ENCODE peak calls at places on chromosomes 1 and 21, in six cellular contexts. P, B, S, G, N and Q are unnamed samples.

GRCh38 chr1:206833741-206834140 is 31.7 kb upstream of the IL20 start:
- DNase-seq in P (no peak), B (peak; percentile 55), S (no peak), G (no peak), N (no peak), Q (no peak)

GRCh38 chr1:183548136-183548535 is 42.1 kb downstream of the NCF2 start:
- DNase-seq in P (no peak), B (no peak), S (no peak), G (no peak), N (no peak), Q (no peak)

GRCh38 chr1:84996846-84997666 is at the start of gene MCOLN2:
- DNase-seq in P (no peak), B (peak; percentile 8), S (peak; percentile 45), G (no peak), N (no peak), Q (peak; percentile 47)

GRCh38 chr1:214551436-214552173 is at the start of gene PTPN14:
- DNase-seq in P (peak; percentile 89), B (no peak), S (peak; percentile 92), G (peak; percentile 93), N (peak; percentile 93), Q (peak; percentile 48)

GRCh38 chr1:147534386-147534785 is 6.9 kb upstream of the BCL9 start:
- DNase-seq in P (no peak), B (no peak), S (peak; percentile 53), G (no peak), N (no peak), Q (peak; percentile 63)

GRCh38 chr1:178632619-178633018 is 92.4 kb upstream of the RALGPS2 start:
- DNase-seq in P (no peak), B (no peak), S (no peak), G (no peak), N (no peak), Q (no peak)

GRCh38 chr1:95233321-95233736 is 681 bp upstream of the RWDD3 start:
- DNase-seq in P (peak; percentile 46), B (no peak), S (peak; percentile 59), G (peak; percentile 24), N (peak; percentile 69), Q (no peak)

GRCh38 chr1:160834945-160835565 is 27.6 kb downstream of the CD244 start:
- DNase-seq in P (peak; percentile 17), B (peak; percentile 59), S (peak; percentile 23), G (peak; percentile 36), N (no peak), Q (peak; percentile 30)

GRCh38 chr1:223706077-223706988 is 6.0 kb upstream of the CAPN2 start:
- DNase-seq in P (no peak), B (no peak), S (peak; percentile 56), G (peak; percentile 22), N (no peak), Q (peak; percentile 55)

GRCh38 chr1:217574265-217574949 is 56.5 kb downstream of the GPATCH2 start:
- DNase-seq in P (no peak), B (no peak), S (no peak), G (no peak), N (no peak), Q (no peak)

GRCh38 chr1:21811875-21812305 is at the start of gene LDLRAD2:
- DNase-seq in P (no peak), B (no peak), S (no peak), G (no peak), N (no peak), Q (no peak)

DNA sequence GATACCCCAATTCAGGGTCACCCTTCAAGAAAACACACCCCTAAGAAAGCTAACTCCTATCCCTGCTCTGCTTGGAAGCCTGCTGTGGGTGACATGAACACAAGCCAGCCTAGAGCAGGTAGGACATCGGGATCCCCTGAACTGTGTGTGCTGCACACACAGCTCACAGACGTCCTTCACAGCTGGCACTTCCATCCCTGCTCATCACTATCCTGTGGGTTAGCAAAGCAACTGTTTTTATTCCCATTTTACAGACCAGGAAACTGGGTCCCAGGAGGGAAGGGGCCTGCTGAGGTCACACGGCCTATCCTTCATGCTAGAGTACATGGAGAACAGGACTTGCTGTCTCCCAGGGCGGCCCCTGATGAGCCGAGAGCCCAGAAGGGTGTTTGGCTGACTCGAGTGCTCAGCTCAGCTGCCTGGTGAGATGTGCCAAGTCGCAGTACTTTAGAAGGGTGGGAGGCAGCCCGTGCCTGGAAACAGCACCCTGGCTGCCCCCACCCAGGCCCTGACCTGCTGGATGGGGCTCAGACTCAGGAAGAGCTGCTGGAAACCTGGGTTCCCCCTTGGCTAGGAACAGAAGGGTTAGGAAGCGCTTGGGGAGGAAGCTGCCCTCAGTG is 28.3 kb upstream of the BTG2 start:
- DNase-seq in P (no peak), B (no peak), S (no peak), G (no peak), N (peak; percentile 70), Q (no peak)
- TF ChIP-seq CTCF in P (no peak), B (no peak), S (no peak), G (no peak), N (no peak), Q (no peak)

DNA sequence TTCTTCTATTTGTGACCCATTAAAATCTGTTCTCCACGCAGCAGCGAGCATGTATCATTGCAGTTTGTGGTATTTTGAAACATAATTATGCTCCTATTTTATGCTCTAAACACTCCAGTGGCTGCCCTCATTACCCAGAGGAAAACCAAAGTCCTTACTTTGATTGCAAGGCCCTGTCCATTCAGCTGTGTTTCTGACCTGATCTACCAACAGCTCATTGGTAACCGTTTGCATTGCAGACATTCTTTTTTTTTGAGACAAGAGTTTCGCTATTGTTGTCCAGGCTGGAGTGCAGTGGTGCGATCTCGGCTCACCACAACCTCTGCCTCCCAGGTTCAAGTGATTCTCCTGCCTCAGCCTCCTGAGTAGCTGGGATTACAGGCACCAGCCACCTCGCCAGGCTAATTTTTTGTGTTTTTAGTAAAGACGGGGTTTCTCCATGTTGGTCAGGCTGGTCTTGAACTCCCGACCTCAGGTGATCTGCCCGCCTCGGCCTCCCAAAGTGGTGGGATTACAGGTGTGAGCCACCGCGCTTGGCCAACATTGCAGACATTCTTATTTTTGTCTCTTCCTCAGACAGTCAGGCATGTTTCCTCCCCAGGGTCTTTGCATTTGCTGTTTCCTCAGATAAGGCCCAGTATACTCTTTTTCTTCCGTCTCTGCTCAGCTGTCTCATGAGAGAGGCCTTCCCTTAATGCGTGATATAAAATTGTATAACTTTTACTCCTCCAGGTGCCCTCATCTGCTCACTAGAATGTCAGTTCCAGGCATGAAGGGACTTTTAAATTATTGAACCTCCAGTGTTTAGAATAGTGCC is 32.5 kb downstream of the THRAP3 start:
- DNase-seq in P (no peak), B (no peak), S (no peak), G (peak; percentile 30), N (no peak), Q (no peak)
- H3K4me1 ChIP-seq in P (peaks cover 76% of the 10 kb centered on the region), B (no peaks in the 10 kb centered on the region), S (peaks cover 50% of the 10 kb centered on the region), G (no peaks in the 10 kb centered on the region), N (no peaks in the 10 kb centered on the region), Q (no peaks in the 10 kb centered on the region)

DNA sequence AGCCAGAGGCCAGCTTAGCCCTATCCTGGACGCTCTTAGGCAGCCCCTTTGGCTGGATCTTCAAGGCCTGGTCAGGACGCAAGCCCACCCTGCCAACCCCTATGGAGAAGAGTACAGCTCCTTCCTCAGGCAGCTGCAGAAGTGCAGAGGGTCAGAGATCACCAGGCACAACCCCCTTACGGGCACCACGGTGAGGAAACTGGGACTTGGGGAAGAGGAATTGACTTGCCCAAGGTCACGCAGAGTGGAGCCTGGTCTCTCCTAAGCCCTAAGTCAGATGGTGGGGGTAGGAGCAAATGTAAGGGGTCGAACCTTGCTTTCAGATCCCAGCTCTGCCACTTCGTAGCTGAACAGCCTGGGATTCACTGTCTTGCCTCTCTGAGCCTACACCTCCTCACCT is 3.7 kb downstream of the E2F2 start:
- DNase-seq in P (no peak), B (no peak), S (no peak), G (no peak), N (no peak), Q (no peak)
- H3K4me3 ChIP-seq in P (no peak overlapping the region), B (peak overlapping the region; percentile 95), S (no peak overlapping the region), G (no peak overlapping the region), N (no peak overlapping the region), Q (no peak overlapping the region)

GRCh38 chr21:26743524-26743923 is 101.7 kb downstream of the ADAMTS1 start:
- DNase-seq in P (no peak), B (no peak), S (no peak), G (no peak), N (no peak), Q (peak; percentile 29)

GRCh38 chr21:26751305-26751704 is 93.9 kb downstream of the ADAMTS1 start:
- DNase-seq in P (no peak), B (no peak), S (no peak), G (no peak), N (no peak), Q (no peak)

GRCh38 chr21:26748066-26748465 is 97.1 kb downstream of the ADAMTS1 start:
- DNase-seq in P (no peak), B (no peak), S (no peak), G (no peak), N (no peak), Q (no peak)

GRCh38 chr21:26752849-26753248 is 92.4 kb downstream of the ADAMTS1 start:
- DNase-seq in P (no peak), B (no peak), S (no peak), G (no peak), N (no peak), Q (no peak)

DNA sequence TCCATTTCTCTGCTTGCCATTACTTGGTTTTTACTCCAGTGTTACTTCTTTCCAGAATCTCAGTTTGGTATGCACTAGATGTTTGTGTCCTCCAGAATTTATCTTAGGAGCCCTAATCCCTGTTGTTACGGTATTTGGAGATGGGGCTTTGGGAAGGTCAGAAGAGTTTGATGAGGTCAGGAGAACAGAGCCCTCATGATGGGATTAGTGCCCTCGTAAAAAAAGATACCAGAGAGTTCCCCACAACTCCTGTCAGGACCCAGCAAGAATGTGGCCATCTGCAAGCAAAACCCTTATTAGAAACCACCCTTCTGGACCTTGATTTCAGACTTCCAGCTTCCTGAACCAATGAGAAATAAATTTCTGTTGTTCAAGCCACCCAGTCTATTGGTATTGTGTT is 98.0 kb downstream of the ADAMTS1 start:
- DNase-seq in P (no peak), B (no peak), S (no peak), G (no peak), N (no peak), Q (no peak)
- TF ChIP-seq CTCF in P (no peak), B (no peak), S (no peak), G (no peak), N (no peak), Q (no peak)

DNA sequence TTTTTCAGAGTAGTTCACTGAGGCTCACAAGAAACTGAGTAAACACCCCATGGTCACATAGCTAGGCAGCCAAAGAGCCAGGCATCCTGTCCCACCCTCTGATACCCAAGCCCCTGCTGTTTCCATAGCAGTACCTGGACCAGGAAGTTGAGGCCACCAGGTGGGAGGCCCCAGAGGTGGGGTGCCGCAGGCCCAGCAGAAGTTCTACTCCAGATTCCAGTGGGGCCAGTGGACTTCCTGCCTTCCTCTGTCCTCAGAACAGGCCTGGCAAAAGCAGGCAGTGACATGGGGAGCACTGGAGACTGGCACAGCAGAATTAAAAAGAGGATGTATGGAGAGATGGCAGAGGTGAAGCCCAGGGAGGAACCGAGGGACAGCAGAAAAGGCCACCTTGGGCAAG is 19.0 kb downstream of the FOXO6 start:
- DNase-seq in P (no peak), B (no peak), S (no peak), G (no peak), N (no peak), Q (no peak)
- H3K4me1 ChIP-seq in P (peaks cover 22% of the 10 kb centered on the region), B (no peaks in the 10 kb centered on the region), S (no peaks in the 10 kb centered on the region), G (peaks cover 2% of the 10 kb centered on the region), N (no peaks in the 10 kb centered on the region), Q (no peaks in the 10 kb centered on the region)